ENCODE peak calls at places on chromosomes 5 and 9, in six cellular contexts. D is CD8-positive, alpha-beta T cell; Y is AG04449; O is tibial nerve; Q is fibroblast of pulmonary artery; Z is cardiac fibroblast. J is an unnamed sample.

GRCh38 chr5:54309237-54309636 is 1.1 kb downstream of the ARL15 start:
- DNase-seq in D (no peak), Y (no peak), O (no peak), Q (peak; percentile 15), Z (peak; percentile 20), J (peak; percentile 35)

GRCh38 chr5:88484367-88484766 is 215.7 kb upstream of the TMEM161B start:
- DNase-seq in D (no peak), Y (no peak), O (no peak), Q (no peak), Z (no peak), J (no peak)

GRCh38 chr9:124795881-124796415 is 19.0 kb downstream of the OLFML2A start:
- DNase-seq in D (no peak), Y (no peak), O (no peak), Q (peak; percentile 47), Z (peak; percentile 54), J (no peak)

GRCh38 chr5:93611900-93612898 is 29.2 kb downstream of the NR2F1 start:
- DNase-seq in D (no peak), Y (no peak), O (no peak), Q (no peak), Z (no peak), J (no peak)

GRCh38 chr9:130305381-130305780 is 39.8 kb downstream of the HMCN2 start:
- DNase-seq in D (no peak), Y (no peak), O (no peak), Q (no peak), Z (peak; percentile 17), J (peak; percentile 3)

GRCh38 chr9:3873818-3874217 is 348.0 kb upstream of the RFX3 start:
- DNase-seq in D (no peak), Y (no peak), O (no peak), Q (peak; percentile 63), Z (peak; percentile 30), J (peak; percentile 52)

GRCh38 chr5:178368716-178369300 is 136.2 kb upstream of the PHYKPL start:
- DNase-seq in D (no peak), Y (no peak), O (no peak), Q (no peak), Z (no peak), J (no peak)

GRCh38 chr5:133801431-133801830 is 167.0 kb downstream of the C5orf15 start:
- DNase-seq in D (no peak), Y (no peak), O (no peak), Q (no peak), Z (no peak), J (no peak)

GRCh38 chr5:157113007-157113406 is 4.2 kb upstream of the HAVCR2 start:
- DNase-seq in D (no peak), Y (no peak), O (no peak), Q (no peak), Z (peak; percentile 42), J (no peak)

GRCh38 chr5:162299793-162300192 is 232.2 kb downstream of the GABRG2 start:
- DNase-seq in D (no peak), Y (no peak), O (no peak), Q (no peak), Z (no peak), J (no peak)
- H3K4me3 ChIP-seq in D (no peak overlapping the region), Y (no peak overlapping the region), O (no peak overlapping the region), Q (no peak overlapping the region), Z (no peak overlapping the region), J (no peak overlapping the region)

DNA sequence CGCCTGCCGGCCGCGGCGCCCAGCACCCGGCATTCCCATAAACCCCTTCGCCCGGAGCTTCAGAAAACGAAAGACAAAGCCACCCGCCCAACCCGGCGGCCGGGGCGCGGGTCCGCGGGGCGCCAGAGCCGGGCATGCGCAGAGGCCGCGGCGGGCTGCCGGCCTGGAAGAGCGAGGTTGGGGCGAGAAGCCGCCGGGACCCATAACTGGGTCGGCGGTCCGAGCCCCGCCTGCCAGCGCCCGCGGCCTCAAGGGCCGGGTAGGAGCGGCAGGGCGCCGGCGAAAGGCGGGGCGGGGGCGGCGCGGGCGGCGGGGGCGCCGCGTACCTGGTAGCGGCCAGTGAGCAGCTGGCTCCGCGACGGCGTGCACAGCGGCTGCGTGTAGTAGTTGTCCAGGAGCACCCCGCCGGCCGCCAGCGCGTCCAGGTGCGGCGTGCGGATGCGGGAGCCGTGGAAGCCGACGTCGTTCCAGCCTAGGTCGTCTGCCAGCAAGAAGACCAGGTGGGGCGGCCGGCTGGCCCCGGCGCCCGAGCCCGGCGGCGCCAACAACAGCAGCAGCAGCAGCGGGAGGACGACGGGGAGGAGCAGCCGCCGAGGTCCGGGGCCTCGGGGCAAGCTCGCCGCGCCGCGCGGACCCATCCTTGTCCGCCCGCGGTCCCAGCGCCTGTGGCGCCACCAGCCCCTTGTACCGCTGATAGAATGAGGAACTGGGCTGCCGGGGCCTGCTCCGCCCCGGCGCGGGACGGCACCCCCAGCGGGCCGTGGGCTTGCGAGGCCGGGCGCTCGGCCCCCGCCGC is at the start of gene ARSB:
- DNase-seq in D (peak; percentile 77), Y (no peak), O (peak; percentile 76), Q (peak; percentile 81), Z (peak; percentile 87), J (peak; percentile 73)
- TF ChIP-seq CTCF in D (no peak), Y (peak; percentile 64), O (peak; percentile 70), Q (peak; percentile 33), Z (peak; percentile 50), J (peak; percentile 62)

GRCh38 chr5:15425802-15426201 is 74.2 kb upstream of the FBXL7 start:
- DNase-seq in D (no peak), Y (no peak), O (peak; percentile 16), Q (peak; percentile 18), Z (peak; percentile 0), J (peak; percentile 8)
- H3K4me3 ChIP-seq in D (no peak overlapping the region), Y (no peak overlapping the region), O (peak overlapping the region; percentile 39), Q (no peak overlapping the region), Z (no peak overlapping the region), J (no peak overlapping the region)

DNA sequence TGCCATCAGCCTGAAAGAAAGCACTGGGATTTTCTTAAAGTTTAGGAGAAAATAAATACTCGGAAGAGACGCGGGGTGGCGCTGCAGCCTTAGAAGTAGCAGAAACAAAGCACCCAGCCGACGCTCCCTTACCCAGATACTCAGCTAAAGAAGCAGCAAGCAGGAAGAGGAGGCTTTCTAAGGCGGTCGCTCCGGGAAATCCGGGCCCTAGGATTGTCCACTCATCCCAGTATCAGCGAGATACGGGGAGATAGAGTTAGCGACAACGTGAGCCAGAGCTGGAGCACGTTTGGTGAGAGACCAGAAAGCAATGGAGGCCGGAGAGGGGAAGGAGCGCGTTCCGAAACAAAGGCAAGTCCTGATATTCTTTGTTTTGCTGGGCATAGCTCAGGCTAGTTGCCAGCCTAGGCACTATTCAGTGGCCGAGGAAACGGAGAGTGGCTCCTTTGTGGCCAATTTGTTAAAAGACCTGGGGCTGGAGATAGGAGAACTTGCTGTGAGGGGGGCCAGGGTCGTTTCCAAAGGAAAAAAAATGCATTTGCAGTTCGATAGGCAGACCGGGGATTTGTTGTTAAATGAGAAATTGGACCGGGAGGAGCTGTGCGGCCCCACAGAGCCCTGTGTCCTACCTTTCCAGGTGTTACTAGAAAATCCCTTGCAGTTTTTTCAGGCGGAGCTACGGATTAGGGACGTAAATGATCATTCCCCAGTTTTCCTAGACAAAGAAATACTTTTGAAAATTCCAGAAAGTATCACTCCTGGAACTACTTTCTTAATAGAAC is at the start of gene PCDHB2:
- DNase-seq in D (no peak), Y (no peak), O (peak; percentile 12), Q (peak; percentile 17), Z (peak; percentile 14), J (peak; percentile 16)
- TF ChIP-seq CTCF in D (no peak), Y (no peak), O (peak; percentile 34), Q (no peak), Z (no peak), J (no peak)